ENCODE peak calls at places on chromosomes 4 and X, in eight cellular contexts. C is activated T-cell treated with anti-CD3 and anti-CD28 coated beads, Interleukin-2, amount 50 U/mL, for 72 hours; U is tibial artery; B is SK-N-DZ; M is cardiac fibroblast; R is NCI-H748 treated with DMSO at 0.1 percent for 48 hours; E is iris pigment epithelial cell; L is SK-N-MC. P is an unnamed sample.

GRCh38 chrX:124229374-124229773 is 103.1 kb upstream of the TEX13D start:
- DNase-seq in M (no peak), C (no peak), R (no peak), B (no peak), U (no peak), E (no peak), L (no peak), P (no peak)

GRCh38 chr4:97911236-97911906 is 231.9 kb downstream of the STPG2 start:
- DNase-seq in M (no peak), U (no peak), E (no peak), L (no peak), C (no peak), B (peak; percentile 29), R (no peak), P (peak; percentile 7)

GRCh38 chrX:72297953-72298730 is 7.6 kb downstream of the CITED1 start:
- DNase-seq in B (no peak), R (no peak), C (no peak), U (no peak), M (peak; percentile 39), L (no peak), E (peak; percentile 59), P (peak; percentile 57)

GRCh38 chr4:184792950-184793555 is 32.7 kb downstream of the ACSL1 start:
- DNase-seq in U (no peak), E (peak; percentile 99), M (peak; percentile 97), R (no peak), L (no peak), B (no peak), C (peak; percentile 42), P (no peak)

GRCh38 chr4:156312261-156312847 is 358.7 kb upstream of the CTSO start:
- DNase-seq in B (no peak), U (no peak), M (no peak), E (peak; percentile 69), C (no peak), L (peak; percentile 76), R (no peak), P (no peak)

GRCh38 chrX:66110112-66110511 is 53.9 kb upstream of the HEPH start:
- DNase-seq in E (peak; percentile 10), R (no peak), L (no peak), C (peak; percentile 0), U (no peak), M (peak; percentile 49), B (no peak), P (no peak)

GRCh38 chrX:9785944-9786741 is at the start of gene SHROOM2:
- DNase-seq in E (no peak), C (peak; percentile 4), B (no peak), L (no peak), U (no peak), R (no peak), M (no peak), P (no peak)

GRCh38 chr4:151472711-151473110 is 63.7 kb downstream of the FHIP1A start:
- DNase-seq in U (no peak), R (no peak), B (no peak), C (no peak), E (peak; percentile 49), L (no peak), M (no peak), P (no peak)

GRCh38 chrX:74514384-74514783 is 93.1 kb downstream of the SLC16A2 start:
- DNase-seq in L (no peak), B (no peak), U (no peak), M (no peak), C (no peak), R (no peak), E (no peak), P (no peak)

GRCh38 chrX:41334866-41335589 is 1.1 kb downstream of the DDX3X start:
- DNase-seq in L (no peak), M (peak; percentile 53), B (peak; percentile 15), R (peak; percentile 29), C (peak; percentile 70), U (peak; percentile 80), E (peak; percentile 57), P (no peak)

GRCh38 chr4:27276322-27277073 is 415.9 kb downstream of the STIM2 start:
- DNase-seq in C (no peak), R (peak; percentile 60), E (no peak), U (no peak), B (no peak), M (no peak), L (no peak), P (no peak)

GRCh38 chrX:8832582-8833378 is 31.6 kb upstream of the FAM9A start:
- DNase-seq in C (no peak), L (no peak), M (no peak), U (no peak), E (no peak), B (no peak), R (no peak), P (no peak)

GRCh38 chr4:6526171-6526570 is 48.8 kb upstream of the MAN2B2 start:
- DNase-seq in U (no peak), C (no peak), B (no peak), R (no peak), L (no peak), E (no peak), M (no peak), P (peak; percentile 32)

GRCh38 chrX:12210196-12210815 is 72.0 kb downstream of the FRMPD4 start:
- DNase-seq in C (no peak), R (no peak), M (peak; percentile 89), L (no peak), B (no peak), U (no peak), E (peak; percentile 18), P (no peak)

GRCh38 chr4:113760852-113761681 is 471 bp downstream of the CAMK2D start:
- DNase-seq in B (peak; percentile 54), C (peak; percentile 67), R (peak; percentile 14), L (no peak), U (peak; percentile 91), M (peak; percentile 81), E (peak; percentile 81), P (peak; percentile 78)

GRCh38 chr4:76108467-76109181 is 34.1 kb downstream of the ART3 start:
- DNase-seq in M (peak; percentile 62), L (no peak), C (no peak), E (peak; percentile 44), U (no peak), R (no peak), B (peak; percentile 1), P (no peak)

GRCh38 chrX:53563324-53563723 is 123.2 kb downstream of the HUWE1 start:
- DNase-seq in C (no peak), U (no peak), M (no peak), E (no peak), R (no peak), L (no peak), B (no peak), P (no peak)

GRCh38 chrX:46860536-46860935 is 23.7 kb downstream of the RP2 start:
- DNase-seq in L (no peak), E (no peak), M (no peak), U (no peak), C (no peak), B (no peak), R (peak; percentile 28), P (peak; percentile 75)

GRCh38 chr4:72677265-72677664 is 108.2 kb upstream of the ADAMTS3 start:
- DNase-seq in U (no peak), L (no peak), E (no peak), B (no peak), M (no peak), R (no peak), C (no peak), P (no peak)

GRCh38 chrX:66050140-66050569 is 10.3 kb upstream of the VSIG4 start:
- DNase-seq in B (no peak), L (no peak), U (no peak), R (no peak), E (no peak), C (no peak), M (no peak), P (no peak)

GRCh38 chr4:52643846-52644245 is 15.3 kb downstream of the USP46 start:
- DNase-seq in E (peak; percentile 76), M (peak; percentile 81), L (no peak), U (peak; percentile 85), B (no peak), R (no peak), C (no peak), P (no peak)

GRCh38 chrX:11577603-11578002 is 88.1 kb downstream of the ARHGAP6 start:
- DNase-seq in E (no peak), B (no peak), U (no peak), C (no peak), L (no peak), R (no peak), M (no peak), P (no peak)

GRCh38 chrX:39470588-39471155 is 627.1 kb downstream of the BCOR start:
- DNase-seq in B (no peak), L (no peak), E (peak; percentile 39), R (no peak), M (peak; percentile 16), U (no peak), C (no peak), P (no peak)

GRCh38 chrX:20432048-20432447 is 165.3 kb upstream of the RPS6KA3 start:
- DNase-seq in C (no peak), B (no peak), M (peak; percentile 14), U (no peak), L (no peak), R (no peak), E (peak; percentile 44), P (no peak)

GRCh38 chrX:67555578-67556203 is 11.9 kb downstream of the AR start:
- DNase-seq in M (peak; percentile 62), E (peak; percentile 49), B (peak; percentile 29), L (no peak), C (no peak), R (no peak), U (peak; percentile 55), P (peak; percentile 38)

GRCh38 chrX:90617710-90618325 is 696.1 kb downstream of the TGIF2LX start:
- DNase-seq in U (no peak), M (no peak), B (no peak), C (no peak), R (no peak), E (no peak), L (no peak), P (no peak)

GRCh38 chr4:138961687-138962086 is 53.9 kb upstream of the NOCT start:
- DNase-seq in B (no peak), R (no peak), E (no peak), L (no peak), C (no peak), M (no peak), U (no peak), P (no peak)

GRCh38 chr4:187059895-187060294 is 336.2 kb upstream of the FAT1 start:
- DNase-seq in E (no peak), B (no peak), C (no peak), U (no peak), L (no peak), M (no peak), R (no peak), P (no peak)

GRCh38 chr4:120886183-120886582 is 36.3 kb downstream of the PRDM5 start:
- DNase-seq in R (no peak), M (no peak), U (no peak), C (no peak), E (no peak), L (no peak), B (no peak), P (no peak)

GRCh38 chr4:70816894-70817293 is 22.8 kb downstream of the GRSF1 start:
- DNase-seq in M (no peak), R (no peak), B (no peak), L (no peak), E (no peak), C (no peak), U (no peak), P (no peak)

GRCh38 chr4:86043755-86044592 is 315.9 kb downstream of the MAPK10 start:
- DNase-seq in L (no peak), M (peak; percentile 82), R (peak; percentile 7), C (peak; percentile 12), B (peak; percentile 55), U (no peak), E (peak; percentile 64), P (peak; percentile 61)

GRCh38 chrX:24479924-24480722 is 15.0 kb downstream of the PDK3 start:
- DNase-seq in E (no peak), L (no peak), R (peak; percentile 41), C (peak; percentile 67), B (no peak), M (no peak), U (no peak), P (no peak)

P was measured in NCI-H526.